ENCODE peak calls at places on chromosomes 6 and 20, in eight cellular contexts. One of them, this sample, is unnamed.

GRCh38 chr20:10216146-10216741 is 2.4 kb upstream of the SNAP25 start:
- DNase-seq in stimulated activated CD4-positive, alpha-beta T cell treated with anti-CD3 and anti-CD28 coated beads, Interleukin-15, amount 100 ng/mL, for 1 hour: no peak
- DNase-seq in stomach: no peak
- DNase-seq in amniotic stem cell: no peak
- DNase-seq in HFFc6: no peak
- DNase-seq in HuH-7.5: no peak
- DNase-seq in ELR: peak; percentile 21
- DNase-seq in NCI-H1417: peak; percentile 58
- DNase-seq in this sample: no peak

GRCh38 chr20:33352258-33353012 is 48.9 kb downstream of the CDK5RAP1 start:
- DNase-seq in stimulated activated CD4-positive, alpha-beta T cell treated with anti-CD3 and anti-CD28 coated beads, Interleukin-15, amount 100 ng/mL, for 1 hour: no peak
- DNase-seq in stomach: no peak
- DNase-seq in amniotic stem cell: no peak
- DNase-seq in HFFc6: no peak
- DNase-seq in HuH-7.5: no peak
- DNase-seq in ELR: no peak
- DNase-seq in NCI-H1417: no peak
- DNase-seq in this sample: no peak

GRCh38 chr6:150600302-150601017 is 775 bp downstream of the PLEKHG1 start:
- DNase-seq in stimulated activated CD4-positive, alpha-beta T cell treated with anti-CD3 and anti-CD28 coated beads, Interleukin-15, amount 100 ng/mL, for 1 hour: peak; percentile 28
- DNase-seq in stomach: peak; percentile 73
- DNase-seq in amniotic stem cell: peak; percentile 51
- DNase-seq in HFFc6: peak; percentile 3
- DNase-seq in HuH-7.5: peak; percentile 92
- DNase-seq in ELR: peak; percentile 53
- DNase-seq in NCI-H1417: peak; percentile 95
- DNase-seq in this sample: peak; percentile 77

GRCh38 chr6:119350202-119351004 is 842 bp upstream of the MAN1A1 start:
- DNase-seq in stimulated activated CD4-positive, alpha-beta T cell treated with anti-CD3 and anti-CD28 coated beads, Interleukin-15, amount 100 ng/mL, for 1 hour: no peak
- DNase-seq in stomach: no peak
- DNase-seq in amniotic stem cell: peak; percentile 46
- DNase-seq in HFFc6: peak; percentile 21
- DNase-seq in HuH-7.5: peak; percentile 25
- DNase-seq in ELR: peak; percentile 52
- DNase-seq in NCI-H1417: peak; percentile 75
- DNase-seq in this sample: peak; percentile 81

GRCh38 chr20:45308078-45308778 is at the start of gene MATN4:
- DNase-seq in stimulated activated CD4-positive, alpha-beta T cell treated with anti-CD3 and anti-CD28 coated beads, Interleukin-15, amount 100 ng/mL, for 1 hour: no peak
- DNase-seq in stomach: peak; percentile 77
- DNase-seq in amniotic stem cell: no peak
- DNase-seq in HFFc6: no peak
- DNase-seq in HuH-7.5: no peak
- DNase-seq in ELR: no peak
- DNase-seq in NCI-H1417: no peak
- DNase-seq in this sample: no peak

GRCh38 chr20:64246616-64247311 is 8.8 kb upstream of the PCMTD2 start:
- DNase-seq in stimulated activated CD4-positive, alpha-beta T cell treated with anti-CD3 and anti-CD28 coated beads, Interleukin-15, amount 100 ng/mL, for 1 hour: no peak
- DNase-seq in stomach: peak; percentile 11
- DNase-seq in amniotic stem cell: no peak
- DNase-seq in HFFc6: no peak
- DNase-seq in HuH-7.5: no peak
- DNase-seq in ELR: no peak
- DNase-seq in NCI-H1417: no peak
- DNase-seq in this sample: no peak

GRCh38 chr6:6880745-6881437 is 226.9 kb upstream of the RREB1 start:
- DNase-seq in stimulated activated CD4-positive, alpha-beta T cell treated with anti-CD3 and anti-CD28 coated beads, Interleukin-15, amount 100 ng/mL, for 1 hour: no peak
- DNase-seq in stomach: no peak
- DNase-seq in amniotic stem cell: no peak
- DNase-seq in HFFc6: no peak
- DNase-seq in HuH-7.5: no peak
- DNase-seq in ELR: no peak
- DNase-seq in NCI-H1417: no peak
- DNase-seq in this sample: no peak

GRCh38 chr6:168193816-168194701 is 115.0 kb upstream of the FRMD1 start:
- DNase-seq in stimulated activated CD4-positive, alpha-beta T cell treated with anti-CD3 and anti-CD28 coated beads, Interleukin-15, amount 100 ng/mL, for 1 hour: no peak
- DNase-seq in stomach: peak; percentile 24
- DNase-seq in amniotic stem cell: no peak
- DNase-seq in HFFc6: no peak
- DNase-seq in HuH-7.5: peak; percentile 82
- DNase-seq in ELR: no peak
- DNase-seq in NCI-H1417: no peak
- DNase-seq in this sample: peak; percentile 32

GRCh38 chr6:116060572-116061283 is at the start of gene FRK:
- DNase-seq in stimulated activated CD4-positive, alpha-beta T cell treated with anti-CD3 and anti-CD28 coated beads, Interleukin-15, amount 100 ng/mL, for 1 hour: no peak
- DNase-seq in stomach: peak; percentile 70
- DNase-seq in amniotic stem cell: no peak
- DNase-seq in HFFc6: peak; percentile 11
- DNase-seq in HuH-7.5: no peak
- DNase-seq in ELR: no peak
- DNase-seq in NCI-H1417: no peak
- DNase-seq in this sample: peak; percentile 75

GRCh38 chr6:10276106-10276505 is 138.8 kb downstream of the TFAP2A start:
- DNase-seq in stimulated activated CD4-positive, alpha-beta T cell treated with anti-CD3 and anti-CD28 coated beads, Interleukin-15, amount 100 ng/mL, for 1 hour: no peak
- DNase-seq in stomach: no peak
- DNase-seq in amniotic stem cell: peak; percentile 30
- DNase-seq in HFFc6: peak; percentile 69
- DNase-seq in HuH-7.5: no peak
- DNase-seq in ELR: peak; percentile 87
- DNase-seq in NCI-H1417: no peak
- DNase-seq in this sample: no peak

GRCh38 chr6:74519172-74519571 is 686.7 kb downstream of the COL12A1 start:
- DNase-seq in stimulated activated CD4-positive, alpha-beta T cell treated with anti-CD3 and anti-CD28 coated beads, Interleukin-15, amount 100 ng/mL, for 1 hour: no peak
- DNase-seq in stomach: no peak
- DNase-seq in amniotic stem cell: peak; percentile 31
- DNase-seq in HFFc6: peak; percentile 36
- DNase-seq in HuH-7.5: no peak
- DNase-seq in ELR: peak; percentile 38
- DNase-seq in NCI-H1417: no peak
- DNase-seq in this sample: no peak

GRCh38 chr20:19414600-19414999 is 202.2 kb downstream of the SLC24A3 start:
- DNase-seq in stimulated activated CD4-positive, alpha-beta T cell treated with anti-CD3 and anti-CD28 coated beads, Interleukin-15, amount 100 ng/mL, for 1 hour: no peak
- DNase-seq in stomach: no peak
- DNase-seq in amniotic stem cell: no peak
- DNase-seq in HFFc6: no peak
- DNase-seq in HuH-7.5: no peak
- DNase-seq in ELR: no peak
- DNase-seq in NCI-H1417: no peak
- DNase-seq in this sample: no peak

GRCh38 chr20:16940701-16941100 is 192.5 kb downstream of the OTOR start:
- DNase-seq in stimulated activated CD4-positive, alpha-beta T cell treated with anti-CD3 and anti-CD28 coated beads, Interleukin-15, amount 100 ng/mL, for 1 hour: no peak
- DNase-seq in stomach: no peak
- DNase-seq in amniotic stem cell: no peak
- DNase-seq in HFFc6: no peak
- DNase-seq in HuH-7.5: no peak
- DNase-seq in ELR: no peak
- DNase-seq in NCI-H1417: no peak
- DNase-seq in this sample: no peak

GRCh38 chr6:85130743-85131142 is 319.1 kb upstream of the NT5E start:
- DNase-seq in stimulated activated CD4-positive, alpha-beta T cell treated with anti-CD3 and anti-CD28 coated beads, Interleukin-15, amount 100 ng/mL, for 1 hour: no peak
- DNase-seq in stomach: no peak
- DNase-seq in amniotic stem cell: no peak
- DNase-seq in HFFc6: no peak
- DNase-seq in HuH-7.5: no peak
- DNase-seq in ELR: peak; percentile 7
- DNase-seq in NCI-H1417: no peak
- DNase-seq in this sample: no peak

This sample was measured in trophoblast cell.